ENCODE peak calls at places on chromosomes 1 and 21, in six cellular contexts. N is stomach; M is CD8-positive, alpha-beta memory T cell; Z is astrocyte; V is pancreas; U is psoas muscle. L is an unnamed sample. For H3K36me3 and H3K4me1, the result is how much of the 10 kb centered on the place peaks cover.

GRCh38 chr1:228003461-228004330 is 3.1 kb upstream of the WNT3A start:
- DNase-seq in V (no peak), U (no peak), N (peak), Z (no peak), M (no peak), L (peak)

GRCh38 chr21:36506482-36506881 is 26.6 kb upstream of the CLDN14 start:
- DNase-seq in M (no peak), N (no peak), V (no peak), Z (no peak), U (no peak), L (no peak)

GRCh38 chr1:236451796-236452373 is 57.8 kb downstream of the EDARADD start:
- DNase-seq in M (no peak), N (peak), V (peak), U (no peak), Z (no peak), L (no peak)

GRCh38 chr1:55478742-55479141 is 263.6 kb upstream of the USP24 start:
- DNase-seq in V (no peak), U (no peak), M (no peak), Z (peak), N (no peak), L (no peak)

GRCh38 chr1:41359211-41360073 is 1.8 kb upstream of the FOXO6 start:
- DNase-seq in N (peak), Z (peak), M (no peak), U (peak), V (no peak), L (peak)

GRCh38 chr1:23548704-23549143 is 10.6 kb downstream of the ID3 start:
- DNase-seq in M (no peak), Z (no peak), V (no peak), N (no peak), U (peak), L (peak)

GRCh38 chr1:53385276-53385932 is 57.5 kb upstream of the LRP8 start:
- DNase-seq in V (no peak), Z (no peak), N (no peak), U (no peak), M (no peak), L (no peak)

GRCh38 chr1:67717876-67718275 is 32.9 kb downstream of the GADD45A start:
- DNase-seq in V (no peak), Z (no peak), N (no peak), M (no peak), U (no peak), L (no peak)

GRCh38 chr21:39456665-39457064 is 4.9 kb downstream of the SH3BGR start:
- DNase-seq in N (no peak), Z (no peak), M (no peak), V (no peak), U (no peak), L (no peak)

GRCh38 chr1:42177551-42177981 is 13.0 kb upstream of the GUCA2A start:
- DNase-seq in M (no peak), V (no peak), N (no peak), Z (peak), U (no peak), L (no peak)

GRCh38 chr1:99558539-99558938 is 87.4 kb upstream of the PALMD start:
- DNase-seq in U (no peak), N (no peak), V (no peak), M (no peak), Z (peak), L (no peak)

GRCh38 chr1:105386489-105386888 is 1636.8 kb downstream of the AMY1C start:
- DNase-seq in V (no peak), M (no peak), U (no peak), Z (no peak), N (no peak), L (no peak)

GRCh38 chr21:30072496-30072895 is 94.1 kb downstream of the CLDN17 start:
- DNase-seq in Z (no peak), N (peak), V (no peak), M (no peak), U (no peak), L (no peak)

GRCh38 chr1:197519741-197520334 is 251.8 kb downstream of the CRB1 start:
- DNase-seq in Z (peak), N (no peak), V (no peak), M (peak), U (no peak), L (no peak)

GRCh38 chr1:167100730-167101129 is 6.9 kb downstream of the STYXL2 start:
- DNase-seq in U (no peak), V (no peak), M (no peak), Z (no peak), N (no peak), L (no peak)

GRCh38 chr21:26389971-26390641 is 183.0 kb downstream of the CYYR1 start:
- DNase-seq in U (no peak), N (no peak), Z (peak), V (no peak), M (no peak), L (no peak)

GRCh38 chr21:16302851-16303282 is 573.1 kb downstream of the USP25 start:
- DNase-seq in V (no peak), U (peak), Z (peak), M (no peak), N (no peak), L (no peak)

GRCh38 chr1:179709841-179710329 is 33.2 kb upstream of the FAM163A start:
- DNase-seq in Z (peak), V (no peak), U (no peak), N (no peak), M (peak), L (peak)

GRCh38 chr1:87305096-87305495 is 23.6 kb upstream of the LMO4 start:
- DNase-seq in N (no peak), V (no peak), Z (no peak), M (no peak), U (no peak), L (no peak)

GRCh38 chr1:25867210-25867991 is 8.1 kb downstream of the PAQR7 start:
- DNase-seq in V (peak), U (no peak), M (no peak), N (peak), Z (no peak), L (peak)

GRCh38 chr1:172338295-172338735 is 82.2 kb upstream of the C1orf105 start:
- DNase-seq in V (no peak), Z (no peak), M (no peak), N (no peak), U (no peak), L (no peak)

GRCh38 chr1:178060789-178061556 is 32.9 kb upstream of the RASAL2 start:
- DNase-seq in N (no peak), U (no peak), Z (peak), V (peak), M (no peak), L (peak)

GRCh38 chr1:153261793-153262371 is 2.4 kb downstream of the LORICRIN start:
- DNase-seq in M (no peak), N (no peak), U (no peak), V (no peak), Z (no peak), L (no peak)

GRCh38 chr1:1091344-1092148 is 17.4 kb upstream of the RNF223 start:
- DNase-seq in N (no peak), U (no peak), V (no peak), M (no peak), Z (no peak), L (no peak)

GRCh38 chr1:202247837-202248795 is 54.5 kb downstream of the LGR6 start:
- DNase-seq in U (no peak), Z (no peak), M (no peak), V (no peak), N (no peak), L (no peak)

GRCh38 chr1:9787702-9788101 is 36.1 kb downstream of the CLSTN1 start:
- DNase-seq in M (peak), U (no peak), V (no peak), N (no peak), Z (no peak), L (no peak)

GRCh38 chr1:213618094-213618493 is 369.7 kb upstream of the PROX1 start:
- DNase-seq in N (no peak), V (no peak), U (no peak), Z (no peak), M (no peak), L (no peak)

GRCh38 chr1:213619026-213619425 is 368.7 kb upstream of the PROX1 start:
- DNase-seq in V (no peak), N (no peak), Z (no peak), U (no peak), M (no peak), L (no peak)

GRCh38 chr1:213623103-213623581 is 364.6 kb upstream of the PROX1 start:
- DNase-seq in Z (no peak), V (no peak), N (no peak), U (no peak), M (no peak), L (no peak)

GRCh38 chr1:213623862-213624261 is 363.9 kb upstream of the PROX1 start:
- DNase-seq in U (no peak), N (no peak), Z (no peak), M (no peak), V (no peak), L (no peak)

DNA sequence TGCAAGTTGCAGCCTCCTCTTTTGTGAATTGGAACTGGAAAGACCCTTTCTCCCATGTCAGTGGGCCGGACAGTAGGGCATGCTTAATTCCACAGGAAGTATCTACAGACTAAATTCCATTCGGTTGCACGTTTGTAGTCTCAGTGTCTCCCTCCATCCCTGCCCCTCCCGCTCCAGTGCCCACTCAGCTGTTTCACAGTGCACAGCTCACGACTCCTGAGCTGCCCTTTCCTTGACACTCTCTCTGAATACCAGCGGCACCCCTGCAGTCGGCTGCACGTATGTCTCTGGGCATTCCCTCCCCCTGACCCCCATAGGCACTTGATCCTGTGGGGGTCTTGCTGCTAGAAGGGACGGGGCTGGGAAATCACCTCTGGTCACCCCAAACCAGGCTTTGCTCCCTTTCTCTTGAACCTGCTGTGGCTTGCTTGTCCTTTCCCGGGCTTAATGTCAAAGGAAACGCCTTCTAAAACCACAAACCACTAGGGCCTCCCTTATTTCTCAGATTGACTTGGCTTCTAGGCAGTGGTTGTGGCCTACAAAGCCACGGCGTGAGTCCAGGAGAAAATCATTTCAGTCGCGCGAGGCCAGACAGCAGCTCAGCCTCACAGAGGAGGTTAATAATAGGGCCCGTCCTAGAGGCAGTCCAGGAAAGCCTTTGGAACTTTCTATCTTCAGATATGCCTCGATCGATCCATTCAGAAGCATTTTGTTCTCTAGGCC is 365.2 kb upstream of the PROX1 start:
- DNase-seq in M (no peak), N (no peak), U (peak), V (no peak), Z (no peak), L (no peak)
- H3K36me3 ChIP-seq in M (under half), N (under half), U (under half), V (under half), Z (under half), L (under half)

GRCh38 chr1:145978860-145979745 is 14.6 kb downstream of the POLR3GL start:
- DNase-seq in U (peak), M (peak), V (peak), N (peak), Z (peak), L (peak)
- H3K4me1 ChIP-seq in U (half or more), M (half or more), V (half or more), N (half or more), Z (under half), L (half or more)

GRCh38 chr21:32334980-32335471 is 36.4 kb downstream of the MRAP start:
- DNase-seq in U (no peak), V (no peak), Z (peak), M (no peak), N (no peak), L (no peak)

GRCh38 chr21:32338209-32338921 is 39.7 kb downstream of the MRAP start:
- DNase-seq in V (no peak), M (no peak), Z (no peak), U (no peak), N (no peak), L (no peak)

GRCh38 chr21:32335601-32336575 is 37.2 kb downstream of the MRAP start:
- DNase-seq in M (no peak), V (no peak), Z (peak), U (no peak), N (no peak), L (no peak)

GRCh38 chr21:32337206-32337605 is 38.6 kb downstream of the MRAP start:
- DNase-seq in U (no peak), N (no peak), Z (no peak), M (no peak), V (no peak), L (peak)

DNA sequence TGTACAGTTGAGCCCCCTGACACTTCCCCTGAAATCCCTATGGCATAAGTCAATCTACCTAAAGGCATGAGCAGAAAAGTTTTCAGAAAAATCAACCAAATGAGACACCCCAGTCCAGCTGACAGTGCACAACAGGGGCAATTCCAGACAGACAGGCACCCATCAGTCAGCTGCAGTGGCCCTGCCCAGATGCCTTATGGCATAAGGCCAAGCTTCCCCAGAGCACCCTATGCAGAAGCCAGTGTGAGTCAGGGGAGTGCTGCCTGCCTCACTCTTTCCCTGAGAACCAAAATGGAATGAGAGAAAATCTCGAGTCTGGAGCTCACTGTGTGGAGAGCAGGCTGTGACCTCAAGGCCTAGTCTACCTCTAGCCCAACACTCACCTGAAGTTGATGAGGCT is 38.1 kb downstream of the MRAP start:
- DNase-seq in U (no peak), Z (peak), M (no peak), N (no peak), V (no peak), L (peak)
- H3K36me3 ChIP-seq in U (under half), Z (under half), M (under half), N (half or more), V (under half), L (half or more)

GRCh38 chr1:2233468-2233867 is 5.3 kb downstream of the SKI start:
- DNase-seq in M (no peak), V (no peak), N (no peak), Z (no peak), U (no peak), L (no peak)

GRCh38 chr1:2231667-2232254 is 3.6 kb downstream of the SKI start:
- DNase-seq in M (peak), Z (peak), U (peak), N (peak), V (no peak), L (peak)

GRCh38 chr1:2232255-2232915 is 4.3 kb downstream of the SKI start:
- DNase-seq in M (no peak), N (no peak), U (no peak), Z (no peak), V (no peak), L (peak)

GRCh38 chr1:2233997-2234761 is 6.1 kb downstream of the SKI start:
- DNase-seq in V (no peak), U (peak), Z (peak), N (peak), M (peak), L (peak)

DNA sequence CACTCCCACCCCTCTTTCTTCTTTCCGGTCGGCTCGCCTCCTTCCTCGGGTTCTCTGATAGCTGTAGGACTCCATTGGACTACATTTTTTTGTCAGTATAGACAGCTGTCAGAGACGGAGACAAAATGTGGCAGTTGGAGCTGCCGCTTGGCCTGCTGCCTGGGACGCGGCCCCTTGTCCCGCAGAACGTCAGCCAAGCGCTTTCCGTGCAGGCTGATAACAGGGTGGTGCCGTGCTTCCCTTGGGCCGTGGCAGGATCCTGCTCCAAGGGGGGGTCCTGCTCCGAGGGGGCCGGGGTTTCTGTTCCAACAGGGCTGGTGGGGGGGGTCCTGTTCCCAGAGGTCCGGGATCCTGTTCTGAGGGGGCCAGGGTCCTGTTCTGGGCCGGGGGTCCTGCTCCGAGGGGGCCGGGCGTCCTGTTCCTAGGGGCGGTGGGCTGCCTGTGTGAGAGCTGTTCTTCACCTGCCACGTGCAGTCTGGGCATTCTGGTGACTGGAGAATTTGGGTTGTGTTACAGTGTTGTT is 4.9 kb downstream of the SKI start:
- DNase-seq in Z (no peak), N (no peak), M (no peak), V (no peak), U (no peak), L (peak)
- H3K4me1 ChIP-seq in Z (half or more), N (half or more), M (half or more), V (under half), U (half or more), L (half or more)